ENCODE peak calls at places on chromosomes 7 and 10, in six cellular contexts. F, I, N, C, M and P are unnamed samples.

GRCh38 chr7:28003408-28003807 is 177.2 kb downstream of the JAZF1 start:
- DNase-seq in I (no peak), C (no peak), F (no peak), N (no peak), M (no peak), P (no peak)

GRCh38 chr10:52561322-52561721 is 211.3 kb downstream of the MBL2 start:
- DNase-seq in N (no peak), C (no peak), I (no peak), M (no peak), F (no peak), P (no peak)

GRCh38 chr10:97608991-97609561 is 19.6 kb downstream of the C10orf62 start:
- DNase-seq in M (no peak), F (no peak), N (no peak), I (no peak), C (no peak), P (peak)

GRCh38 chr7:116806046-116806944 is 56.1 kb upstream of the CAPZA2 start:
- DNase-seq in I (no peak), F (no peak), C (no peak), M (no peak), N (no peak), P (no peak)

GRCh38 chr7:15874774-15875173 is 188.3 kb upstream of the MEOX2 start:
- DNase-seq in C (no peak), M (no peak), N (no peak), I (no peak), F (no peak), P (no peak)

GRCh38 chr10:124689911-124690498 is 54.2 kb downstream of the FAM53B start:
- DNase-seq in N (no peak), C (peak), M (no peak), I (peak), F (no peak), P (no peak)

GRCh38 chr10:66501356-66501755 is 424.5 kb upstream of the LRRTM3 start:
- DNase-seq in M (no peak), F (no peak), I (no peak), C (no peak), N (no peak), P (no peak)

GRCh38 chr10:30999084-30999712 is 32.5 kb downstream of the ZNF438 start:
- DNase-seq in N (no peak), M (no peak), C (no peak), F (no peak), I (peak), P (no peak)

GRCh38 chr10:70762441-70763177 is 22.6 kb downstream of the TBATA start:
- DNase-seq in F (no peak), C (no peak), I (no peak), M (no peak), N (no peak), P (no peak)

GRCh38 chr10:63267414-63268138 is 134.4 kb downstream of the NRBF2 start:
- DNase-seq in C (no peak), I (peak), F (no peak), N (peak), M (no peak), P (peak)

GRCh38 chr7:116434820-116435341 is 64.7 kb upstream of the CAV2 start:
- DNase-seq in N (no peak), I (peak), F (no peak), M (no peak), C (no peak), P (peak)

GRCh38 chr7:1446611-1447032 is 12.6 kb downstream of the MICALL2 start:
- DNase-seq in F (no peak), I (no peak), M (no peak), N (no peak), C (no peak), P (no peak)

GRCh38 chr10:88880287-88881094 is 446 bp downstream of the STAMBPL1 start:
- DNase-seq in F (peak), C (peak), N (peak), M (peak), I (peak), P (peak)

GRCh38 chr10:44020322-44021111 is 364.4 kb downstream of the CXCL12 start:
- DNase-seq in I (no peak), M (no peak), N (peak), C (no peak), F (no peak), P (peak)

GRCh38 chr7:28432105-28432504 is 19.8 kb downstream of the CREB5 start:
- DNase-seq in C (no peak), M (no peak), I (no peak), F (no peak), N (no peak), P (no peak)

GRCh38 chr10:101134299-101135127 is 3.4 kb downstream of the TLX1 start:
- DNase-seq in I (no peak), C (no peak), N (no peak), M (no peak), F (no peak), P (no peak)

GRCh38 chr10:19549503-19549902 is 266.7 kb upstream of the PLXDC2 start:
- DNase-seq in N (no peak), I (peak), M (no peak), F (no peak), C (no peak), P (no peak)

GRCh38 chr10:21626457-21627161 is 92.6 kb downstream of the MLLT10 start:
- DNase-seq in I (peak), C (no peak), M (no peak), F (no peak), N (no peak), P (no peak)

GRCh38 chr7:5689118-5689517 is 92.3 kb downstream of the RNF216 start:
- DNase-seq in N (peak), M (no peak), F (no peak), C (peak), I (peak), P (peak)

GRCh38 chr7:55325371-55325792 is 39.8 kb upstream of the LANCL2 start:
- DNase-seq in M (no peak), I (peak), C (no peak), N (no peak), F (no peak), P (peak)